ENCODE peak calls at places on chromosomes 5 and 9, in seven cellular contexts. T is activated CD8-positive, alpha-beta memory T cell treated with anti-CD3 and anti-CD28 coated beads for 24 hours; X is RWPE1; E is COR-L47; F is mesothelial cell of epicardium; A is NCI-H774; U is stimulated activated CD4-positive, alpha-beta T cell treated with anti-CD3 and anti-CD28 coated beads, Interleukin-4, amount 100 ng/mL, for 4 hours. J is an unnamed sample.
A peak's percentile ranks its signal among the peaks of the same experiment; 100 is the strongest.

GRCh38 chr9:135144581-135145108 is 57.2 kb downstream of the OLFM1 start:
- DNase-seq in T (no peak), F (no peak), U (no peak), E (no peak), A (no peak), X (no peak), J (no peak)

GRCh38 chr9:38026021-38026809 is 42.8 kb downstream of the SHB start:
- DNase-seq in X (peak; percentile 83), F (peak; percentile 60), E (peak; percentile 17), A (peak; percentile 45), T (no peak), U (no peak), J (peak; percentile 93)

GRCh38 chr9:129404621-129405020 is 216.3 kb downstream of the C9orf50 start:
- DNase-seq in E (no peak), T (no peak), U (no peak), F (no peak), A (no peak), X (no peak), J (no peak)

GRCh38 chr5:154962494-154962893 is 21.6 kb downstream of the MRPL22 start:
- DNase-seq in U (no peak), X (peak; percentile 90), A (no peak), E (no peak), T (no peak), F (no peak), J (peak; percentile 73)

GRCh38 chr9:132547976-132548730 is 34.3 kb upstream of the BARHL1 start:
- DNase-seq in E (no peak), T (no peak), X (no peak), A (no peak), F (no peak), U (no peak), J (no peak)

GRCh38 chr9:92146610-92147009 is 31.4 kb upstream of the SPTLC1 start:
- DNase-seq in U (no peak), X (no peak), A (no peak), E (no peak), F (no peak), T (no peak), J (no peak)

GRCh38 chr9:123695391-123695790 is 234.5 kb downstream of the DENND1A start:
- DNase-seq in X (no peak), A (no peak), U (no peak), F (no peak), T (no peak), E (no peak), J (peak; percentile 55)

GRCh38 chr5:59039296-59040006 is 456.6 kb downstream of the RAB3C start:
- DNase-seq in E (peak; percentile 60), U (peak; percentile 79), F (peak; percentile 71), A (no peak), T (peak; percentile 94), X (peak; percentile 69), J (peak; percentile 50)

GRCh38 chr9:129012343-129012742 is 15.8 kb downstream of the SH3GLB2 start:
- DNase-seq in X (no peak), A (no peak), F (no peak), U (no peak), E (no peak), T (no peak), J (no peak)

GRCh38 chr5:143230676-143230996 is 172.8 kb downstream of the NR3C1 start:
- DNase-seq in E (no peak), T (no peak), X (no peak), A (no peak), U (no peak), F (no peak), J (no peak)

GRCh38 chr5:23367863-23368262 is 139.5 kb upstream of the PRDM9 start:
- DNase-seq in A (no peak), X (no peak), F (no peak), U (no peak), E (no peak), T (no peak), J (no peak)

GRCh38 chr5:160685695-160686094 is 166.3 kb downstream of the ATP10B start:
- DNase-seq in E (peak; percentile 32), T (no peak), F (no peak), A (no peak), X (peak; percentile 34), U (no peak), J (no peak)

GRCh38 chr5:33180900-33181299 is 259.9 kb upstream of the TARS1 start:
- DNase-seq in E (no peak), U (no peak), T (no peak), X (peak; percentile 51), F (no peak), A (no peak), J (peak; percentile 49)

GRCh38 chr5:172703952-172704351 is 62.9 kb downstream of the NEURL1B start:
- DNase-seq in T (no peak), F (no peak), E (no peak), A (no peak), X (no peak), U (no peak), J (no peak)

GRCh38 chr5:127260686-127261085 is 29.9 kb upstream of the MEGF10 start:
- DNase-seq in T (no peak), X (no peak), F (no peak), U (no peak), E (no peak), A (no peak), J (no peak)

GRCh38 chr5:131525805-131526204 is 109.2 kb downstream of the RAPGEF6 start:
- DNase-seq in X (no peak), U (no peak), A (no peak), F (no peak), T (no peak), E (no peak), J (no peak)

GRCh38 chr9:371349-371748 is 156.7 kb downstream of the DOCK8 start:
- DNase-seq in F (no peak), E (no peak), A (no peak), X (no peak), T (no peak), U (no peak), J (no peak)

GRCh38 chr9:76400534-76401096 is 6.4 kb upstream of the RFK start:
- DNase-seq in U (no peak), T (no peak), F (no peak), X (peak; percentile 22), E (no peak), A (no peak), J (no peak)

GRCh38 chr9:78620764-78621163 is 323.8 kb downstream of the PSAT1 start:
- DNase-seq in X (no peak), A (no peak), E (no peak), T (no peak), U (no peak), F (no peak), J (peak; percentile 87)

GRCh38 chr5:179265529-179266290 is 79.6 kb downstream of the ADAMTS2 start:
- DNase-seq in F (peak; percentile 71), T (peak; percentile 45), E (no peak), U (no peak), X (peak; percentile 72), A (no peak), J (peak; percentile 99)

GRCh38 chr5:133523013-133523658 is 89.2 kb downstream of the FSTL4 start:
- DNase-seq in F (no peak), A (no peak), X (no peak), T (peak; percentile 17), E (no peak), U (no peak), J (no peak)

GRCh38 chr5:120228262-120229031 is 235.7 kb upstream of the PRR16 start:
- DNase-seq in E (no peak), X (no peak), U (no peak), F (no peak), T (no peak), A (no peak), J (peak; percentile 7)

GRCh38 chr9:122030357-122030756 is 62.8 kb downstream of the TTLL11 start:
- DNase-seq in X (no peak), U (no peak), E (no peak), T (no peak), F (no peak), A (no peak), J (no peak)

GRCh38 chr5:68499952-68500351 is 284.4 kb downstream of the PIK3R1 start:
- DNase-seq in U (no peak), F (no peak), T (no peak), X (peak; percentile 27), E (no peak), A (no peak), J (peak; percentile 71)

GRCh38 chr5:144028058-144028457 is 142.4 kb downstream of the YIPF5 start:
- DNase-seq in F (no peak), X (no peak), T (no peak), A (peak; percentile 37), U (no peak), E (no peak), J (peak; percentile 57)

GRCh38 chr9:70868044-70868443 is 253.4 kb downstream of the TRPM3 start:
- DNase-seq in F (no peak), E (no peak), T (no peak), A (no peak), U (no peak), X (no peak), J (no peak)

GRCh38 chr9:79080536-79080935 is 491.2 kb upstream of the TLE4 start:
- DNase-seq in E (no peak), A (no peak), U (no peak), F (no peak), T (no peak), X (no peak), J (no peak)

GRCh38 chr5:74579215-74579614 is 61.3 kb downstream of the ENC1 start:
- DNase-seq in T (peak; percentile 59), A (no peak), U (peak; percentile 22), F (no peak), E (no peak), X (no peak), J (no peak)

GRCh38 chr9:95724253-95724991 is 151.1 kb upstream of the ERCC6L2 start:
- DNase-seq in F (no peak), A (no peak), E (no peak), X (no peak), T (peak; percentile 73), U (peak; percentile 12), J (no peak)

GRCh38 chr9:17349816-17350215 is 215.0 kb downstream of the CNTLN start:
- DNase-seq in A (no peak), F (no peak), X (no peak), E (no peak), U (no peak), T (no peak), J (peak; percentile 9)

GRCh38 chr9:89171693-89172092 is 6.9 kb downstream of the SHC3 start:
- DNase-seq in E (peak; percentile 5), A (no peak), F (no peak), X (no peak), U (no peak), T (no peak), J (no peak)